ENCODE peak calls at places on chromosomes 3 and 15, in eight cellular contexts. Z, H, F, N, M, X, A and T are unnamed samples.

GRCh38 chr3:5709704-5710103 is 522.2 kb downstream of the EDEM1 start:
- DNase-seq in M (no peak), Z (no peak), F (no peak), X (no peak), N (no peak), A (no peak), H (no peak), T (no peak)

GRCh38 chr3:40871411-40871810 is 327.9 kb upstream of the CTNNB1 start:
- DNase-seq in N (no peak), A (no peak), H (no peak), X (no peak), M (no peak), F (no peak), Z (no peak), T (no peak)

GRCh38 chr15:42102646-42103235 is 8.4 kb upstream of the PLA2G4D start:
- DNase-seq in F (no peak), A (no peak), M (no peak), X (peak; percentile 14), H (no peak), Z (peak; percentile 47), N (peak; percentile 49), T (peak; percentile 27)

GRCh38 chr3:9718118-9718517 is 13.4 kb upstream of the BRPF1 start:
- DNase-seq in N (no peak), Z (no peak), M (no peak), F (no peak), H (no peak), A (no peak), X (no peak), T (no peak)

GRCh38 chr3:50453907-50454306 is 49.5 kb downstream of the CACNA2D2 start:
- DNase-seq in N (no peak), A (no peak), X (no peak), H (no peak), F (no peak), Z (no peak), M (no peak), T (no peak)

GRCh38 chr3:67947808-67948508 is 293.5 kb upstream of the SUCLG2 start:
- DNase-seq in Z (no peak), M (no peak), F (no peak), H (no peak), X (peak; percentile 42), N (no peak), A (no peak), T (peak; percentile 8)

GRCh38 chr3:45011756-45012441 is 14.2 kb upstream of the CLEC3B start:
- DNase-seq in N (peak; percentile 91), M (peak; percentile 89), F (no peak), X (peak; percentile 89), H (no peak), Z (peak; percentile 87), A (peak; percentile 84), T (peak; percentile 91)

GRCh38 chr15:63277044-63277892 is at the start of gene APH1B:
- DNase-seq in H (no peak), X (peak; percentile 75), M (peak; percentile 85), Z (peak; percentile 54), A (peak; percentile 88), F (peak; percentile 36), N (peak; percentile 48), T (peak; percentile 90)

GRCh38 chr3:101261506-101261905 is 58.9 kb downstream of the IMPG2 start:
- DNase-seq in F (no peak), X (no peak), M (no peak), A (peak; percentile 11), Z (peak; percentile 67), H (no peak), N (peak; percentile 77), T (peak; percentile 49)

GRCh38 chr15:34754674-34755418 is at the start of gene GJD2:
- DNase-seq in A (no peak), X (no peak), H (no peak), N (no peak), M (no peak), Z (no peak), F (no peak), T (no peak)

GRCh38 chr3:176078916-176079315 is 1118.4 kb downstream of the TBL1XR1 start:
- DNase-seq in M (no peak), Z (no peak), A (no peak), X (peak; percentile 25), F (no peak), N (peak; percentile 3), H (no peak), T (peak; percentile 64)

GRCh38 chr3:172512363-172512762 is 10.9 kb downstream of the TNFSF10 start:
- DNase-seq in N (no peak), M (peak; percentile 77), X (peak; percentile 61), Z (peak; percentile 69), F (no peak), A (no peak), H (no peak), T (no peak)

GRCh38 chr3:178415384-178415783 is 120.9 kb upstream of the KCNMB2 start:
- DNase-seq in M (no peak), Z (no peak), N (no peak), A (no peak), H (no peak), F (no peak), X (no peak), T (no peak)

GRCh38 chr3:111591555-111591954 is 3.6 kb downstream of the ZBED2 start:
- DNase-seq in M (no peak), F (no peak), Z (peak; percentile 23), N (peak; percentile 10), A (no peak), X (peak; percentile 22), H (no peak), T (peak; percentile 24)

GRCh38 chr3:143536817-143537535 is 311.3 kb downstream of the SLC9A9 start:
- DNase-seq in N (peak; percentile 32), Z (peak; percentile 61), A (peak; percentile 30), M (no peak), F (no peak), H (no peak), X (peak; percentile 72), T (peak; percentile 92)

GRCh38 chr15:69265347-69265955 is 33.3 kb upstream of the PAQR5 start:
- DNase-seq in A (no peak), F (no peak), H (no peak), N (peak; percentile 17), Z (peak; percentile 25), X (peak; percentile 48), M (no peak), T (peak; percentile 40)

GRCh38 chr3:152910211-152910610 is 75.3 kb downstream of the P2RY1 start:
- DNase-seq in M (no peak), A (no peak), X (no peak), H (no peak), Z (no peak), N (no peak), F (no peak), T (no peak)

GRCh38 chr3:17288839-17289399 is 404.2 kb downstream of the PLCL2 start:
- DNase-seq in M (no peak), A (no peak), Z (no peak), N (no peak), F (no peak), H (no peak), X (no peak), T (no peak)

GRCh38 chr15:80604583-80605506 is 90.3 kb upstream of the ABHD17C start:
- DNase-seq in F (no peak), Z (no peak), M (no peak), H (no peak), N (no peak), X (no peak), A (peak; percentile 0), T (no peak)

GRCh38 chr3:123683755-123684154 is 98.9 kb upstream of the HACD2 start:
- DNase-seq in A (no peak), H (no peak), X (no peak), F (no peak), Z (no peak), M (no peak), N (no peak), T (no peak)

GRCh38 chr3:14170569-14171159 is 7.7 kb downstream of the XPC start:
- DNase-seq in Z (peak; percentile 96), X (peak; percentile 67), N (peak; percentile 90), H (no peak), M (no peak), A (peak; percentile 20), F (no peak), T (peak; percentile 75)

GRCh38 chr15:65303687-65304392 is 637 bp upstream of the RNU5B-1 start:
- DNase-seq in X (peak; percentile 52), A (peak; percentile 39), F (no peak), N (peak; percentile 43), Z (peak; percentile 35), H (peak; percentile 66), M (peak; percentile 85), T (peak; percentile 71)